ENCODE peak calls at places on chromosomes 16 and 17, in ten cellular contexts. C is left ventricle myocardium superior; I is NCI-H2171; N is myocyte; G is central memory CD8-positive, alpha-beta T cell; L is 8988T; J is activated CD4-positive, alpha-beta T cell treated with anti-CD3 and anti-CD28 coated beads, Interleukin-2, amount 50 U/mL, for 4 hours; W is GF-D8; S is NCI-H1105 treated with DMSO at 0.1 percent for 48 hours; K is HuH-7.5. T is an unnamed sample.

GRCh38 chr16:27952811-27953210 is 110.7 kb downstream of the GSG1L start:
- DNase-seq in K (no peak), N (no peak), G (no peak), W (no peak), L (no peak), I (no peak), S (no peak), C (no peak), J (no peak), T (no peak)

GRCh38 chr17:31530391-31530990 is 139.0 kb downstream of the RAB11FIP4 start:
- DNase-seq in K (no peak), W (no peak), N (peak), J (no peak), G (no peak), S (no peak), I (no peak), C (no peak), L (no peak), T (no peak)

GRCh38 chr17:15886804-15887203 is 58.1 kb upstream of the ADORA2B start:
- DNase-seq in S (no peak), W (no peak), C (no peak), N (no peak), L (no peak), J (no peak), K (no peak), I (no peak), G (no peak), T (no peak)

GRCh38 chr17:28573966-28574480 is 2.7 kb downstream of the ALDOC start:
- DNase-seq in G (no peak), S (no peak), K (no peak), J (no peak), W (no peak), I (no peak), C (no peak), L (no peak), N (no peak), T (no peak)

GRCh38 chr17:75896360-75897075 is at the start of gene TRIM65:
- DNase-seq in K (peak), I (peak), J (peak), C (peak), W (peak), S (peak), G (peak), L (peak), N (peak), T (peak)

GRCh38 chr16:57012353-57012752 is 23.0 kb downstream of the NLRC5 start:
- DNase-seq in G (no peak), N (no peak), J (no peak), W (no peak), S (no peak), C (no peak), I (no peak), K (no peak), L (no peak), T (no peak)

GRCh38 chr17:74150428-74151025 is 53.0 kb upstream of the RPL38 start:
- DNase-seq in K (no peak), N (no peak), J (no peak), L (no peak), W (no peak), C (no peak), S (no peak), I (no peak), G (no peak), T (no peak)

GRCh38 chr17:67085406-67085805 is 41.1 kb downstream of the CACNG1 start:
- DNase-seq in K (no peak), N (no peak), L (no peak), C (no peak), S (no peak), J (no peak), W (no peak), G (no peak), I (no peak), T (no peak)

GRCh38 chr16:2966803-2967184 is 2.4 kb upstream of the PAQR4 start:
- DNase-seq in I (no peak), W (no peak), C (peak), K (no peak), J (no peak), G (no peak), N (no peak), L (no peak), S (no peak), T (no peak)

GRCh38 chr16:58863761-58864160 is 129.6 kb upstream of the GOT2 start:
- DNase-seq in N (no peak), W (no peak), I (no peak), J (no peak), G (no peak), L (no peak), C (no peak), S (no peak), K (no peak), T (no peak)

GRCh38 chr16:57471209-57471608 is 8.7 kb downstream of the POLR2C start:
- DNase-seq in N (no peak), W (no peak), C (no peak), G (no peak), I (no peak), S (no peak), L (no peak), J (no peak), K (no peak), T (no peak)

GRCh38 chr16:89200124-89200849 is at the start of gene SLC22A31:
- DNase-seq in G (no peak), C (no peak), K (peak), W (no peak), N (peak), I (no peak), J (no peak), L (peak), S (no peak), T (no peak)

GRCh38 chr17:81607431-81607830 is 29.5 kb downstream of the NPLOC4 start:
- DNase-seq in L (no peak), G (no peak), I (no peak), J (no peak), K (no peak), N (no peak), W (no peak), C (no peak), S (no peak), T (no peak)

GRCh38 chr16:8998114-8998513 is 34.4 kb upstream of the USP7 start:
- DNase-seq in C (no peak), J (no peak), L (no peak), N (peak), S (no peak), K (no peak), W (no peak), I (no peak), G (no peak), T (no peak)

GRCh38 chr17:49730078-49730786 is 22.5 kb upstream of the SLC35B1 start:
- DNase-seq in N (peak), J (no peak), K (no peak), G (no peak), L (no peak), W (no peak), S (no peak), C (peak), I (no peak), T (no peak)

GRCh38 chr17:75691371-75692290 is 24.5 kb downstream of the SAP30BP start:
- DNase-seq in L (no peak), K (no peak), I (no peak), G (no peak), W (no peak), C (no peak), S (no peak), J (no peak), N (peak), T (no peak)

GRCh38 chr16:57023541-57024249 is 34.3 kb downstream of the NLRC5 start:
- DNase-seq in S (no peak), W (no peak), N (no peak), G (peak), K (no peak), I (no peak), J (peak), L (no peak), C (no peak), T (no peak)

GRCh38 chr17:55513885-55514590 is 2.8 kb upstream of the SMIM36 start:
- DNase-seq in I (peak), N (peak), S (peak), G (peak), L (no peak), K (peak), J (peak), W (no peak), C (peak), T (peak)

GRCh38 chr17:78081551-78081950 is 47.0 kb downstream of the TMC6 start:
- DNase-seq in N (no peak), I (no peak), L (no peak), C (no peak), G (no peak), K (no peak), J (no peak), W (no peak), S (no peak), T (no peak)

GRCh38 chr17:59401725-59402124 is 70.3 kb downstream of the YPEL2 start:
- DNase-seq in G (no peak), K (peak), N (no peak), J (no peak), C (no peak), S (no peak), W (no peak), L (no peak), I (no peak), T (no peak)

GRCh38 chr16:20918486-20919239 is 18.1 kb downstream of the LYRM1 start:
- DNase-seq in W (peak), C (peak), J (no peak), G (no peak), N (peak), K (no peak), I (no peak), S (no peak), L (no peak), T (no peak)

GRCh38 chr17:4040784-4041183 is 76.5 kb upstream of the ATP2A3 start:
- DNase-seq in S (no peak), N (peak), I (no peak), W (no peak), J (no peak), L (no peak), K (no peak), G (no peak), C (no peak), T (peak)

GRCh38 chr17:66625321-66625767 is 209.6 kb upstream of the CACNG5 start:
- DNase-seq in G (no peak), C (no peak), S (peak), J (no peak), W (peak), L (peak), K (peak), N (peak), I (no peak), T (no peak)

GRCh38 chr16:82660966-82661365 is 34.2 kb downstream of the CDH13 start:
- DNase-seq in C (no peak), W (no peak), N (peak), I (no peak), G (no peak), J (no peak), K (no peak), S (no peak), L (no peak), T (no peak)

GRCh38 chr17:36592711-36593321 is 1.1 kb downstream of the DHRS11 start:
- DNase-seq in W (no peak), N (no peak), L (no peak), S (no peak), K (no peak), J (no peak), G (no peak), I (no peak), C (no peak), T (no peak)

GRCh38 chr17:29078183-29079045 is 35.5 kb downstream of the PIPOX start:
- DNase-seq in N (peak), W (no peak), G (no peak), L (no peak), K (no peak), I (peak), S (no peak), J (no peak), C (no peak), T (peak)

GRCh38 chr16:8890549-8890921 is 8.4 kb downstream of the LITAFD start:
- DNase-seq in L (no peak), K (no peak), J (no peak), C (no peak), S (no peak), G (no peak), W (no peak), N (no peak), I (no peak), T (no peak)

GRCh38 chr16:68273459-68273858 is 9.1 kb downstream of the SLC7A6 start:
- DNase-seq in G (no peak), K (no peak), N (no peak), W (no peak), L (no peak), S (no peak), I (no peak), C (no peak), J (no peak), T (no peak)

GRCh38 chr17:27858621-27859305 is 34.4 kb downstream of the LYRM9 start:
- DNase-seq in G (no peak), C (no peak), S (no peak), I (no peak), J (no peak), K (no peak), L (no peak), W (no peak), N (peak), T (no peak)

GRCh38 chr16:60337671-60338070 is 1603.6 kb upstream of the GOT2 start:
- DNase-seq in J (no peak), G (no peak), C (no peak), N (no peak), I (no peak), K (no peak), W (no peak), S (no peak), L (no peak), T (no peak)

GRCh38 chr17:32943647-32944191 is 15.8 kb downstream of the TMEM98 start:
- DNase-seq in N (no peak), W (no peak), L (no peak), I (no peak), K (no peak), S (no peak), G (no peak), J (no peak), C (no peak), T (no peak)

GRCh38 chr16:69890114-69890890 is 60.8 kb upstream of the CLEC18A start:
- DNase-seq in L (no peak), C (peak), S (peak), J (no peak), W (no peak), G (no peak), K (no peak), I (no peak), N (no peak), T (peak)